ENCODE peak calls at places on chromosomes 11 and 22, in seven cellular contexts. U, M, R, A, V, K and W are unnamed samples.

GRCh38 chr11:76380161-76380976 is 563 bp downstream of the THAP12 start:
- DNase-seq in M (no peak), V (peak; percentile 91), U (peak; percentile 13), A (no peak), K (no peak), R (no peak), W (peak; percentile 6)

GRCh38 chr22:46289244-46289891 is 7.3 kb upstream of the GTSE1 start:
- DNase-seq in R (no peak), M (no peak), V (peak; percentile 84), K (no peak), A (no peak), U (no peak), W (no peak)

GRCh38 chr11:133946541-133947297 is 10.0 kb downstream of the IGSF9B start:
- DNase-seq in A (no peak), K (no peak), M (peak; percentile 52), R (no peak), U (no peak), V (peak; percentile 69), W (no peak)

GRCh38 chr11:36454991-36455611 is 55.0 kb downstream of the TRAF6 start:
- DNase-seq in A (no peak), K (no peak), U (no peak), M (peak; percentile 23), V (no peak), R (no peak), W (peak; percentile 95)

GRCh38 chr22:23214398-23214797 is 34.1 kb downstream of the BCR start:
- DNase-seq in A (no peak), M (no peak), U (no peak), R (no peak), K (no peak), V (peak; percentile 47), W (no peak)

GRCh38 chr11:65947603-65948125 is 2.4 kb downstream of the TSGA10IP start:
- DNase-seq in V (no peak), M (no peak), U (no peak), K (no peak), R (no peak), A (no peak), W (peak; percentile 61)

GRCh38 chr22:48675141-48675827 is 1152.4 kb downstream of the BRD1 start:
- DNase-seq in M (no peak), U (no peak), K (no peak), V (no peak), A (no peak), R (no peak), W (no peak)

GRCh38 chr22:19755145-19755710 is 5.3 kb upstream of the TBX1 start:
- DNase-seq in M (no peak), U (no peak), R (no peak), K (no peak), A (no peak), V (no peak), W (no peak)

GRCh38 chr11:35566161-35566560 is 40.7 kb upstream of the PAMR1 start:
- DNase-seq in A (no peak), K (no peak), U (no peak), V (no peak), M (no peak), R (no peak), W (no peak)

GRCh38 chr11:117375960-117376359 is 48.3 kb downstream of the CEP164 start:
- DNase-seq in A (no peak), R (no peak), K (no peak), M (no peak), U (no peak), V (no peak), W (no peak)

GRCh38 chr11:9566561-9567063 is 6.9 kb upstream of the WEE1 start:
- DNase-seq in K (no peak), V (no peak), R (no peak), A (no peak), M (no peak), U (no peak), W (peak; percentile 20)

GRCh38 chr11:65071907-65072630 is 11.8 kb downstream of the CDCA5 start:
- DNase-seq in V (no peak), U (no peak), A (no peak), K (no peak), M (no peak), R (no peak), W (no peak)

GRCh38 chr11:96279018-96279417 is 64.0 kb downstream of the MAML2 start:
- DNase-seq in K (no peak), A (no peak), U (no peak), R (no peak), V (no peak), M (no peak), W (no peak)

GRCh38 chr11:96275807-96276594 is 67.0 kb downstream of the MAML2 start:
- DNase-seq in K (no peak), M (no peak), V (no peak), U (no peak), A (no peak), R (no peak), W (no peak)

GRCh38 chr11:96277696-96278038 is 65.3 kb downstream of the MAML2 start:
- DNase-seq in V (no peak), M (no peak), K (no peak), U (no peak), A (no peak), R (no peak), W (no peak)

GRCh38 chr11:96278039-96278897 is 64.7 kb downstream of the MAML2 start:
- DNase-seq in V (no peak), R (no peak), M (no peak), U (no peak), K (no peak), A (no peak), W (no peak)

DNA sequence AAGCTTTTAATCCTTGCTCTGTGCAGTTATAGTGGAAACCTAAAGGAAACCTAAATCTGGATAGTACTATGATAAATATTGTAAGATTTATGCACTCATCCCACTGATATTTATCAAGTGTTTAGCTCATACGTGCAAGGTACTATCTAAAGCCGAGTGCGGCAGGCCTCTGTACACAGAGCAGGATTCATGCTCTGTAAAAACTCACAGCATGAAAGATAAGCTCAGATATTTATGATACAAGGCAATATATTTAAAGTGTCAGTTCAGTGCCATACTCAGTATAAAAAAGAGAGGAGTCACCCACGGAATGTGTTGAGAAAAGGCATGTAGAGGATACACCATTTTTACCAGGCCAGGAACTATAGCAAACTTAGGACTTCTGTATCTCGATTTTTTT is 66.2 kb downstream of the MAML2 start:
- DNase-seq in U (no peak), R (no peak), K (no peak), M (no peak), V (no peak), A (no peak), W (no peak)
- H3K4me1 ChIP-seq in U (peaks cover 24% of the 10 kb centered on the region), R (peaks cover 4% of the 10 kb centered on the region), K (peaks cover 17% of the 10 kb centered on the region), M (no peaks in the 10 kb centered on the region), V (peaks cover 50% of the 10 kb centered on the region), A (peaks cover 16% of the 10 kb centered on the region), W (peaks cover 23% of the 10 kb centered on the region)

GRCh38 chr22:44158766-44159165 is 22.0 kb upstream of the PARVG start:
- DNase-seq in M (no peak), K (no peak), R (no peak), A (no peak), V (peak; percentile 37), U (no peak), W (peak; percentile 38)
- H3K27ac ChIP-seq in M (no peak overlapping the region), K (no peak overlapping the region), R (no peak overlapping the region), A (no peak overlapping the region), V (no peak overlapping the region), U (no peak overlapping the region), W (no peak overlapping the region)

GRCh38 chr11:69053546-69054396 is 5.0 kb downstream of the TPCN2 start:
- DNase-seq in A (no peak), U (no peak), M (no peak), R (no peak), K (no peak), V (no peak), W (no peak)
- H3K4me1 ChIP-seq in A (no peaks in the 10 kb centered on the region), U (peaks cover 10% of the 10 kb centered on the region), M (peaks cover 4% of the 10 kb centered on the region), R (no peaks in the 10 kb centered on the region), K (peaks cover 18% of the 10 kb centered on the region), V (peaks cover 67% of the 10 kb centered on the region), W (peaks cover 14% of the 10 kb centered on the region)

DNA sequence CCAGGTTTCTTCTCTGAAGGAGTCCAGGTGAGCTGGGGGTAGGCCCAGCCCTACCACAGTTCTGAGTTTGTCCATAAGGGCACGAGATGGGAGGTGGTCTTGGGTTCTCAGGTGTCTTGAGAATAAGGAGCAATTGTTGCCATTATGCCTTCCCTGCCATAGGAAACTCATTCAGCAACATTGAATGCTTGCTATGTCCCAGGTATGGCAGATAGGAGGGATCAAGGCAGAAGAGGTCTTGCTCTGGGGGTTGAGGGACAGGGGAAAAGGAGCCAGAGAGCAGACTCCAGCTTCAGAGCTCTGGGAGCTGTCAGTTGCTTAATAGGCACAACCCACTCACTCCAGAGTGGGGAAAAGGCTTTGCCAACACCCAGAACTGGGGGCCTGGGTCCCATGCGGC is 4.3 kb downstream of the SELENOM start:
- DNase-seq in K (no peak), R (no peak), U (no peak), M (no peak), V (peak; percentile 35), A (no peak), W (no peak)
- H3K27ac ChIP-seq in K (peak overlapping the region; percentile 95), R (peak overlapping the region; percentile 98), U (peak overlapping the region; percentile 70), M (peak overlapping the region; percentile 73), V (peak overlapping the region; percentile 42), A (peak overlapping the region; percentile 57), W (peak overlapping the region; percentile 62)

GRCh38 chr22:37565830-37566229 is 5.5 kb downstream of the CDC42EP1 start:
- DNase-seq in V (no peak), U (no peak), R (no peak), K (no peak), A (no peak), M (no peak), W (no peak)

GRCh38 chr22:37568448-37569008 is 8.2 kb downstream of the CDC42EP1 start:
- DNase-seq in R (no peak), A (no peak), K (no peak), V (no peak), U (no peak), M (no peak), W (no peak)

GRCh38 chr22:37566903-37567798 is 6.9 kb downstream of the CDC42EP1 start:
- DNase-seq in U (peak; percentile 68), A (peak; percentile 88), R (peak; percentile 90), K (peak; percentile 67), M (peak; percentile 84), V (peak; percentile 98), W (peak; percentile 73)

GRCh38 chr22:37567991-37568390 is 7.7 kb downstream of the CDC42EP1 start:
- DNase-seq in M (no peak), R (no peak), A (no peak), V (no peak), K (no peak), U (no peak), W (no peak)

GRCh38 chr22:37566329-37566837 is 6.1 kb downstream of the CDC42EP1 start:
- DNase-seq in K (no peak), R (no peak), M (no peak), V (peak; percentile 91), U (no peak), A (no peak), W (no peak)
- H3K4me1 ChIP-seq in K (peaks cover 77% of the 10 kb centered on the region), R (peaks cover 7% of the 10 kb centered on the region), M (peaks cover 26% of the 10 kb centered on the region), V (peaks cover 66% of the 10 kb centered on the region), U (peaks cover 67% of the 10 kb centered on the region), A (no peaks in the 10 kb centered on the region), W (peaks cover 34% of the 10 kb centered on the region)